ENCODE peak calls at places on chromosomes 13 and 19, in seven cellular contexts. H is IMR-90, Y is fibroblast of pulmonary artery, A is foreskin fibroblast, O is neural progenitor cell, W is esophagus squamous epithelium, I is A549. D is an unnamed sample.

GRCh38 chr19:2308114-2308556 is at the start of gene LINGO3:
- DNase-seq in W (no peak), A (no peak), O (peak), H (no peak), Y (no peak), I (no peak), D (no peak)

GRCh38 chr19:8085606-8086464 is 33.3 kb downstream of the CCL25 start:
- DNase-seq in O (peak), A (no peak), Y (no peak), I (peak), W (no peak), H (no peak), D (no peak)

GRCh38 chr13:60329221-60329983 is 67.6 kb upstream of the TDRD3 start:
- DNase-seq in W (no peak), I (peak), Y (peak), H (peak), A (no peak), O (peak), D (peak)

GRCh38 chr13:26236306-26236705 is 14.2 kb upstream of the RNF6 start:
- DNase-seq in H (no peak), O (no peak), I (no peak), Y (no peak), A (no peak), W (no peak), D (no peak)

GRCh38 chr19:18397242-18398202 is at the start of gene LRRC25:
- DNase-seq in I (no peak), O (peak), Y (no peak), W (no peak), H (no peak), A (no peak), D (no peak)

GRCh38 chr13:100209857-100210580 is 121.1 kb downstream of the PCCA start:
- DNase-seq in H (peak), Y (peak), A (peak), W (no peak), I (no peak), O (no peak), D (peak)

GRCh38 chr13:100363351-100363750 is 225.2 kb downstream of the GGACT start:
- DNase-seq in Y (peak), O (no peak), A (peak), I (peak), H (peak), W (no peak), D (peak)

GRCh38 chr19:3080281-3080680 is 13.9 kb upstream of the GNA11 start:
- DNase-seq in A (peak), W (no peak), Y (no peak), H (peak), I (no peak), O (no peak), D (no peak)

GRCh38 chr19:18651738-18652137 is 14.9 kb downstream of the KLHL26 start:
- DNase-seq in O (no peak), A (no peak), I (no peak), W (no peak), H (no peak), Y (no peak), D (no peak)

GRCh38 chr13:32443111-32443510 is 15.2 kb upstream of the N4BP2L1 start:
- DNase-seq in W (peak), H (peak), Y (peak), A (no peak), I (peak), O (no peak), D (peak)

GRCh38 chr13:35767256-35767981 is 290.9 kb upstream of the MAB21L1 start:
- DNase-seq in H (no peak), I (no peak), Y (no peak), W (no peak), O (no peak), A (no peak), D (no peak)

GRCh38 chr19:15123900-15124299 is 16.7 kb downstream of the SYDE1 start:
- DNase-seq in Y (peak), O (no peak), I (no peak), H (no peak), A (no peak), W (no peak), D (no peak)

GRCh38 chr19:46697142-46697960 is 19.6 kb downstream of the PRKD2 start:
- DNase-seq in I (peak), O (peak), A (peak), Y (peak), W (no peak), H (peak), D (peak)

GRCh38 chr19:46813570-46814358 is 25.4 kb upstream of the SLC1A5 start:
- DNase-seq in A (no peak), O (no peak), H (peak), Y (peak), W (no peak), I (peak), D (peak)

GRCh38 chr13:20492641-20493040 is 33.0 kb downstream of the CRYL1 start:
- DNase-seq in I (peak), W (no peak), H (peak), A (peak), Y (peak), O (peak), D (peak)

GRCh38 chr13:75196112-75196855 is 285.7 kb downstream of the TBC1D4 start:
- DNase-seq in O (no peak), H (peak), I (no peak), W (no peak), A (peak), Y (peak), D (peak)

GRCh38 chr13:36912369-36912768 is 7.7 kb downstream of the SMAD9 start:
- DNase-seq in W (no peak), O (no peak), Y (peak), H (no peak), I (no peak), A (no peak), D (no peak)

GRCh38 chr19:18675779-18676178 is 7.7 kb upstream of the CRTC1 start:
- DNase-seq in H (no peak), O (peak), Y (peak), I (no peak), W (no peak), A (no peak), D (peak)

GRCh38 chr13:98622926-98623325 is 46.0 kb upstream of the STK24 start:
- DNase-seq in I (no peak), O (no peak), H (no peak), A (no peak), W (no peak), Y (no peak), D (no peak)

GRCh38 chr19:55153652-55154264 is 3.8 kb downstream of the TNNI3 start:
- DNase-seq in A (no peak), W (no peak), I (peak), H (no peak), O (no peak), Y (no peak), D (no peak)

GRCh38 chr13:27359203-27359821 is 65.1 kb upstream of the GTF3A start:
- DNase-seq in I (peak), A (peak), Y (peak), W (no peak), O (peak), H (peak), D (peak)

GRCh38 chr13:23986619-23987018 is 89.3 kb upstream of the C1QTNF9B start:
- DNase-seq in I (no peak), Y (peak), H (peak), A (peak), W (no peak), O (no peak), D (peak)

GRCh38 chr13:20198781-20199180 is 6.0 kb upstream of the GJB2 start:
- DNase-seq in I (no peak), O (no peak), H (no peak), A (no peak), W (no peak), Y (no peak), D (peak)

GRCh38 chr19:14061081-14061749 is 661 bp downstream of the PALM3 start:
- DNase-seq in Y (peak), A (no peak), O (no peak), H (no peak), I (no peak), W (no peak), D (no peak)

GRCh38 chr13:74570834-74571233 is 436.6 kb upstream of the KLF12 start:
- DNase-seq in H (peak), A (no peak), Y (peak), W (no peak), O (no peak), I (no peak), D (peak)

GRCh38 chr19:15702590-15702930 is 25.3 kb upstream of the OR10H2 start:
- DNase-seq in A (peak), O (no peak), Y (peak), W (peak), I (peak), H (no peak), D (peak)

DNA sequence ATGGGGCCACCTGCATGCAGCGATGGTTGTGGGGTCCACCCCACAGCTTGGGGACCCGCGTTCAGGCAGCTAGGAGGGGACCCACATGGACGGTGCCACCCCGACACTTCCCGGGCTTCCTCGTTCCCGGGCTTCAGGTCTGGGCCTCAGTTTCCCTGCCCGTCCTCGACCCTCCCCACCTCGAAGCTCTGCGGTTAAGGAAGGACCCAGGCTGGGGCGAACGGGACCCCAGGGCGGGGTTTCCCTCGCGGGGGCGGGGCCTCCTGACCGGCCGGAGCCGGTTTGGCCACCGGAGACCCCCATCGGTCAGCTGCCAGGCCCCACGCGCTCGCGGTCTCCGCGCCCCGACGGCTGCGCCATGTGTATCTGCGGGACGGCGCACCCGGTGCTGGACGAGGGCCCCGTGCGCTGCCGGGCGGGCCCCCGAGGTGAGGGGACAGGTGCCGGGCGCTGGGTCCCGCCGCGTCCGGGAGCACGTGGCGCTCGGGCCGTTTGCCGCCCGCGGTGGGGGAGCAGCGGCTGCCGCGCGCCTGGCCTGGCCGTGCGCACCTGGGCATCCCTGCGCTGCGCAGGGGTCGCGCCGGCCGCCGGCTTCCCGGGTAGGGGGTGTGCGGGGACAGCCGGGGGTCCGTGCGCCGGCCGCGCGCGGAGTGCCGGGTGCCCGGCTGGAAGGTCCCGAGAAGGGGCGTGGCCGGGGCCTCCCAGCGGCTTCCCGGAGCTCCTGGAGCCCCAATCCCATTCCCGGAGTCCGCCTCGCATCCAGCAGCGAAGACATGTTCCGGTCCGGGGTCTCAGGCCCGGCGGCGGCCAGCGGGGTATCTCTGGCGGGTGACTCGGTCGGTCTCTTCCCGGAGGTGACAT is 4.2 kb downstream of the ARHGAP45 start:
- DNase-seq in I (no peak), W (no peak), Y (no peak), A (no peak), O (peak), H (no peak), D (no peak)
- H3K4me3 ChIP-seq in I (no peak), W (no peak), Y (no peak), A (no peak), O (peak), H (no peak), D (no peak)

GRCh38 chr13:72565893-72566292 is 161.5 kb downstream of the MZT1 start:
- DNase-seq in W (no peak), Y (peak), O (peak), I (peak), H (peak), A (no peak), D (peak)
- TF ChIP-seq CTCF in W (peak), Y (peak), O (peak), I (peak), H (peak), A (peak), D (peak)

DNA sequence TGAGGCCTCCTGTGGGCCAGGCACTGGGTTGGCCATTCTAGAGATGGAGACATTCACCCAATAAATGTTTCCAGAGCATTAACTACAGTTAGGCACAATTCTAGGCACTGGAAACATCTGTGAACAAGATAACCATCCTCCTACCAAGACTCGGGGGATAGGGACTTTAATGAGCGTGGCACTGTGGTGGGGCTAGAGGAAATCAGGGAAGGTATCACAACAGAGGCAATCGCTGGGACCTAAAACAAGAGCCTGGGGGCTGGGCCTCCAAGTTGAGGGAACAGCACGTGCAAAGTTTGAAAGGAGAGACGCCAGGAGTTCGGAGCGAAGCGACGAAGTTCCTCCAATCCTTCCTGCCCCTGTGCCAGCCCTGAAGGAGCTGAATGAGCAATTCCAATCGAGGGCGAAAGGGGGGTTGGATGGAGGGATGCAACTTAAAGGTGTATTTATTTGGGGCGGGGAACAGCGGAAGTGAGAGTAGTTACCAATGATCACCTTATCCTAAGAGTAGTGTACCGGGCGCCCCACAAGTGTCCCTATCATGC is 768 bp upstream of the POLD1 start:
- DNase-seq in A (no peak), H (no peak), O (no peak), W (no peak), I (no peak), Y (no peak), D (no peak)
- H3K4me3 ChIP-seq in A (peak), H (peak), O (peak), W (peak), I (peak), Y (peak), D (peak)

GRCh38 chr19:9834726-9835506 is at the start of gene PIN1:
- DNase-seq in H (peak), A (peak), O (peak), I (peak), W (peak), Y (peak), D (peak)
- TF ChIP-seq CTCF in H (peak), A (peak), O (peak), I (no peak), W (peak), Y (no peak), D (no peak)

GRCh38 chr13:41427700-41428099 is 29.6 kb upstream of the RGCC start:
- DNase-seq in O (no peak), W (no peak), H (no peak), I (no peak), A (no peak), Y (no peak), D (no peak)

GRCh38 chr13:41426047-41426446 is 31.3 kb upstream of the RGCC start:
- DNase-seq in Y (no peak), O (no peak), I (no peak), H (no peak), A (no peak), W (no peak), D (no peak)

DNA sequence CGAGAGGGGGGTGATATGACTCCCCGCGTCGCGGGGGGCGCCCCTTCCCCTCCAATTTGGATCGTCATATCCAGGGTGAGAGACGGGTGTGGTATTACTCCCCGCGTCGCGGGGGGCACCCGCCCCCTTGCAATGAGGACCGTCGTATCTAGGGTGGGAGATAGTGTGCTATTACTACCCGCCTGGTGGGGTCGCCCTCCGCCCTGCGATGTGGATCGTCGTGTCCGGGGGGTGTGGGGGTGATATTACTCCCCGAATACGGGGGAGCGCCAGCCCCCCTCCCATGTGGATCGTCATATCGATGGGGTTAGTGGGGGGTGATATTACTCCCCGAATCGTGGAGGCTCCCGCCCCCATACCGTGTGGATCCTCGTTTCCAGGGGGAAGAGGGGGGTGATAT is 29.2 kb upstream of the RGCC start:
- DNase-seq in A (no peak), H (no peak), I (no peak), Y (peak), O (peak), W (no peak), D (no peak)
- H3K4me3 ChIP-seq in A (no peak), H (peak), I (peak), Y (peak), O (peak), W (no peak), D (peak)

DNA sequence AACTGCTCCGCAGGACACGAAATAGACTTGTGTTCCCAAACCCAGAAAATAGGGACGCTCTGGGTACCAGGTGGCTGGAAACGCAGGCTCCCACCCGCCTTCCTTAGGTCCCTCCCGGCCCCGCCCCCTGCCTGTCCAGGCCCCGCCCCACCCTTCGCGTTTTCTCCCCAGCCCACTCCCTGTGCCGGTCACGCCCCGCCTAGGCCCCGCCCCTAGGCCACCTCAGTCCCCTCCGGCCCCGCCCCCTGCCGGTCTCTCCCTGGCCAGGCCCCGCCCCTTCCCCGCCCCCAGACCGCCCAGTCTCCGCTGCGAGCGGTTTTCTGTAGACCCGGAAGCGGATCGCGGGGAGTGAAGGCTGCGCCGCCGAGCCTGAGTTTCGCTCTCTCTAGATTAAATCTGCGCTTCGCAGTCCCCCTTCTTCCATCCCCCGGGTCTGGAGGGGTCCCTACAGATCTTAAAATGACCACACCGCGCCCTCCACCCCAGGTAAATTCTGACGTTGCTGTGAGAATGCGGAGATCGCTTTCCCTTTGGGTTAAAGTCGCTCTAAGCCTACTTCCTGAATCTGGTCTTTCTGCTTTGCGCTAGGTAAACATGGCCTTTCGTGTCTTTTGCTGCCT is 3.7 kb upstream of the ZNF665 start:
- DNase-seq in A (peak), H (peak), O (peak), I (no peak), Y (peak), W (peak), D (peak)
- TF ChIP-seq CTCF in A (no peak), H (no peak), O (no peak), I (no peak), Y (no peak), W (no peak), D (no peak)

GRCh38 chr19:6272411-6272791 is 7.4 kb downstream of the MLLT1 start:
- DNase-seq in I (no peak), W (no peak), H (no peak), O (peak), A (no peak), Y (no peak), D (peak)

GRCh38 chr19:6271721-6272410 is 7.9 kb downstream of the MLLT1 start:
- DNase-seq in O (peak), Y (peak), A (peak), W (no peak), H (peak), I (no peak), D (peak)

GRCh38 chr19:6270076-6270745 is 9.6 kb downstream of the MLLT1 start:
- DNase-seq in H (no peak), I (no peak), O (no peak), A (no peak), Y (no peak), W (no peak), D (no peak)

GRCh38 chr19:6270822-6271221 is 9.0 kb downstream of the MLLT1 start:
- DNase-seq in H (no peak), I (no peak), A (no peak), W (no peak), O (no peak), Y (no peak), D (no peak)

DNA sequence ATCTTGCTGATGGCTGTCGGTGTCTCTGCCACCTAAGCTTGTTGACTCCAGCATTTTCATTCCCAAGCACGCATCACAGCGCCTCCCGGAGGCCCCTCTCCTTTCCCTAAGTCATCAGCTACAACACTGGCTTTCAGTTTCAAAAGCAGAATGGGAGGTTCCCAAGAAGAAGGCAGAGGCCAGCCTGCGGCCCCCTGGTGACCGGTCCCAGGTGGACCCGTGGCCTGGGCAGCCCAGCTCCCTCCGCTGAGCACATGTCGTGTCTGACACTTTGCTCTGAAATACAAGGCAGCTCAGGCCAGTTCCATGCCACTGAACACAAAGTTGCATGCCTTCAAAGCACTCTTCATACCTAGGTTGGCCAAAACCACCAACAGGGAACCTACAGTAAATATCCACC is 8.5 kb downstream of the MLLT1 start:
- DNase-seq in W (no peak), A (no peak), Y (peak), O (no peak), I (no peak), H (peak), D (peak)
- H3K4me3 ChIP-seq in W (no peak), A (peak), Y (peak), O (no peak), I (no peak), H (no peak), D (no peak)

D was measured in fibroblast of mammary gland.